ENCODE peak calls at places on chromosomes 3 and 15, in nine cellular contexts. X is esophagus squamous epithelium, V is GM20000, I is HL-60, F is foreskin fibroblast, W is lower lobe of right lung, R is nephron progenitor cell, G is gastrocnemius medialis, K is pancreas. Y is an unnamed sample.

GRCh38 chr15:68583936-68584703 is 5.3 kb downstream of the CORO2B start:
- DNase-seq in X (no peak), F (no peak), K (no peak), W (no peak), R (no peak), I (no peak), G (no peak), V (no peak), Y (no peak)

GRCh38 chr3:66153961-66154923 is 66.6 kb upstream of the SLC25A26 start:
- DNase-seq in F (peak; percentile 41), X (no peak), R (no peak), I (no peak), G (no peak), K (no peak), V (no peak), W (no peak), Y (no peak)

GRCh38 chr3:13125092-13126015 is 52.1 kb upstream of the IQSEC1 start:
- DNase-seq in X (no peak), F (no peak), R (no peak), W (peak; percentile 14), K (peak; percentile 25), V (no peak), I (no peak), G (no peak), Y (no peak)

GRCh38 chr3:12954891-12955650 is 113.7 kb upstream of the RPL32 start:
- DNase-seq in V (no peak), F (peak; percentile 45), R (no peak), W (peak; percentile 82), X (no peak), K (peak; percentile 91), G (peak; percentile 84), I (peak; percentile 87), Y (peak; percentile 54)

GRCh38 chr15:48548376-48548775 is 97.1 kb downstream of the FBN1 start:
- DNase-seq in W (no peak), X (no peak), K (no peak), R (no peak), V (no peak), F (no peak), I (no peak), G (no peak), Y (no peak)

GRCh38 chr3:156551746-156552145 is 3.2 kb downstream of the SSR3 start:
- DNase-seq in W (no peak), R (no peak), K (no peak), G (no peak), X (no peak), V (no peak), F (peak; percentile 82), I (no peak), Y (no peak)

GRCh38 chr15:64705006-64705405 is 70.4 kb downstream of the RBPMS2 start:
- DNase-seq in K (no peak), I (no peak), F (no peak), G (no peak), W (no peak), V (no peak), X (no peak), R (no peak), Y (no peak)

GRCh38 chr3:104909721-104910120 is 457.0 kb upstream of the ALCAM start:
- DNase-seq in X (no peak), I (no peak), R (no peak), G (no peak), F (no peak), V (no peak), K (no peak), W (no peak), Y (no peak)

GRCh38 chr3:47441796-47442551 is 33.8 kb downstream of the SCAP start:
- DNase-seq in K (no peak), R (no peak), V (no peak), W (no peak), I (no peak), G (no peak), F (no peak), X (no peak), Y (no peak)

GRCh38 chr3:37154668-37155319 is 19.6 kb downstream of the LRRFIP2 start:
- DNase-seq in V (no peak), F (no peak), K (no peak), X (no peak), R (no peak), G (no peak), I (no peak), W (no peak), Y (no peak)

GRCh38 chr3:49570033-49570654 is 15.9 kb downstream of the BSN start:
- DNase-seq in R (no peak), W (no peak), F (no peak), I (no peak), G (no peak), V (no peak), X (no peak), K (no peak), Y (no peak)

GRCh38 chr3:108548304-108548703 is 37.9 kb upstream of the MYH15 start:
- DNase-seq in V (no peak), G (no peak), I (no peak), F (peak; percentile 12), K (no peak), X (no peak), R (no peak), W (no peak), Y (no peak)

GRCh38 chr3:170975283-170976189 is 51.0 kb downstream of the SLC2A2 start:
- DNase-seq in R (no peak), I (no peak), W (no peak), V (no peak), K (no peak), F (no peak), G (no peak), X (no peak), Y (no peak)

GRCh38 chr3:193982258-193982659 is 153.7 kb upstream of the HES1 start:
- DNase-seq in G (peak; percentile 44), F (peak; percentile 48), K (peak; percentile 72), V (no peak), W (peak; percentile 66), R (no peak), I (no peak), X (no peak), Y (peak; percentile 61)

GRCh38 chr15:89167267-89168176 is 53.9 kb downstream of the RLBP1 start:
- DNase-seq in R (no peak), G (peak; percentile 73), V (peak; percentile 42), X (no peak), I (peak; percentile 45), W (no peak), K (no peak), F (peak; percentile 49), Y (peak; percentile 61)

GRCh38 chr3:39524107-39524506 is 56.6 kb downstream of the MOBP start:
- DNase-seq in V (no peak), K (no peak), I (no peak), W (no peak), F (no peak), G (no peak), X (no peak), R (no peak), Y (no peak)

GRCh38 chr3:151379083-151379734 is 5.3 kb downstream of the P2RY12 start:
- DNase-seq in X (no peak), K (no peak), V (peak; percentile 13), W (no peak), R (peak; percentile 72), F (no peak), I (peak; percentile 63), G (no peak), Y (peak; percentile 63)

GRCh38 chr3:156751461-156752025 is 74.6 kb upstream of the LEKR1 start:
- DNase-seq in K (no peak), I (no peak), G (no peak), F (peak; percentile 96), R (peak; percentile 50), X (no peak), V (no peak), W (no peak), Y (no peak)

GRCh38 chr3:63895422-63896189 is 16.6 kb downstream of the SCAANT1 start:
- DNase-seq in K (no peak), G (no peak), W (no peak), F (no peak), R (no peak), V (no peak), I (no peak), X (no peak), Y (no peak)

GRCh38 chr3:11651900-11652299 is 8.2 kb upstream of the VGLL4 start:
- DNase-seq in I (no peak), X (no peak), K (no peak), G (no peak), R (no peak), V (peak; percentile 26), F (no peak), W (no peak), Y (no peak)
- TF ChIP-seq CTCF in I (no peak), X (peak; percentile 59), K (peak; percentile 54), G (peak; percentile 73), R (peak; percentile 64), V (no peak), F (peak; percentile 3), W (peak; percentile 60), Y (no peak)

DNA sequence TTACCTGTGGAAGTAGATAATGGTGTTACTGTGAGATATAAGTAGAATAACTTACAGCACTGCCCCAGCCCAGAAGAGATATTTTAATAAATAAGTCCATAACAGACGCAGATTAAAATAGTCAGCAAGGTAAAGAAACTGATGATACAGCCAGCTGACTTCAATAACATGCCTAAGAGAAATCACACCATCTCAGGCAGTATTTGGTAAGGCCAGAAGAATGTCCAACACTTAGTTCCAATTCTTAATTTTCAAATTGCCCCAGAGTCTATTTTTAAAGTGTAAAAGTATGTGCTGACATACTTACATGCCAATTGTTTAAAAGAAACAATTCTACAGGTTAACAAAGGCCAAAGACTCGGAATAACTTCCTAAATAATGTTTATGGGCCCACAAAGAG is 1.6 kb downstream of the GNB4 start:
- DNase-seq in I (no peak), K (no peak), W (no peak), G (no peak), X (no peak), F (no peak), R (no peak), V (no peak), Y (no peak)
- TF ChIP-seq CTCF in I (no peak), K (no peak), W (no peak), G (no peak), X (no peak), F (no peak), R (no peak), V (no peak), Y (no peak)

DNA sequence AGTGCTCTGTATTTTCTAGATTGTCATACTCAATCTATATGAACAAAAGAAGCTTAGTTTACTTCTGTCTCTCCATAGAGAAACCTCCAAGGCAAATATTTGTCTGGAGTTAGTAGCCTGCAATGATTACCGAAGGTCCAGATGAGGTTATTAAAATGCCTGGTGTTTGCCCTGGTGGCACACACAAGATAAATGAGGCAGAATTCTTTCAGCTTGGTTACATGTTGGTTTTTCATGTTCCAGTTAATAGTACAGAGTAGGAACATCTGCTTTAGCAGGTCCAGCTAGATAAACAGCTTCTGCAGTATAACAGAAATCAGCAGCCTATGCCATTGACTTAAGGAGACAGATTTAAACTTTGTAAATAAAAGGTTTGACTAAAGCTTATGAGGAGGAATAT is 66.0 kb downstream of the CMTM8 start:
- DNase-seq in V (no peak), W (no peak), I (no peak), F (no peak), G (no peak), K (no peak), X (no peak), R (no peak), Y (no peak)
- TF ChIP-seq CTCF in V (no peak), W (no peak), I (no peak), F (no peak), G (no peak), K (no peak), X (no peak), R (no peak), Y (no peak)

GRCh38 chr3:69426905-69427304 is 41.0 kb upstream of the FRMD4B start:
- DNase-seq in W (no peak), X (no peak), I (no peak), K (no peak), G (no peak), F (no peak), V (no peak), R (no peak), Y (no peak)
- TF ChIP-seq CTCF in W (peak; percentile 11), X (no peak), I (no peak), K (no peak), G (no peak), F (peak; percentile 11), V (no peak), R (no peak), Y (no peak)